ENCODE peak calls at places on chromosomes 3 and 15, in ten cellular contexts. One of them, this sample, is unnamed.

GRCh38 chr3:46976326-46977190 is at the start of gene CCDC12:
- DNase-seq in cardiac septum: peak
- DNase-seq in EL: peak
- DNase-seq in MV-4-11: peak
- DNase-seq in BJ: peak
- DNase-seq in thoracic aorta: peak
- DNase-seq in nephron progenitor cell: peak
- DNase-seq in OCI-LY7: peak
- DNase-seq in hypothalamus: peak
- DNase-seq in NCI-H748 treated with DMSO at 0.1 percent for 48 hours: peak
- DNase-seq in this sample: peak

GRCh38 chr3:63048365-63048764 is 173.1 kb upstream of the CADPS start:
- DNase-seq in cardiac septum: no peak
- DNase-seq in hypothalamus: no peak
- DNase-seq in NCI-H748 treated with DMSO at 0.1 percent for 48 hours: no peak
- DNase-seq in MV-4-11: no peak
- DNase-seq in EL: no peak
- DNase-seq in BJ: no peak
- DNase-seq in nephron progenitor cell: no peak
- DNase-seq in thoracic aorta: no peak
- DNase-seq in OCI-LY7: no peak
- DNase-seq in this sample: no peak

GRCh38 chr15:67741313-67741712 is 84.0 kb upstream of the SKOR1 start:
- DNase-seq in NCI-H748 treated with DMSO at 0.1 percent for 48 hours: no peak
- DNase-seq in OCI-LY7: no peak
- DNase-seq in hypothalamus: no peak
- DNase-seq in EL: peak
- DNase-seq in BJ: no peak
- DNase-seq in cardiac septum: no peak
- DNase-seq in thoracic aorta: no peak
- DNase-seq in nephron progenitor cell: no peak
- DNase-seq in MV-4-11: peak
- DNase-seq in this sample: no peak

GRCh38 chr3:127747751-127748521 is 74.4 kb downstream of the MGLL start:
- DNase-seq in MV-4-11: no peak
- DNase-seq in thoracic aorta: peak
- DNase-seq in OCI-LY7: no peak
- DNase-seq in BJ: peak
- DNase-seq in EL: peak
- DNase-seq in NCI-H748 treated with DMSO at 0.1 percent for 48 hours: no peak
- DNase-seq in cardiac septum: peak
- DNase-seq in nephron progenitor cell: no peak
- DNase-seq in hypothalamus: no peak
- DNase-seq in this sample: peak

GRCh38 chr3:187747506-187747905 is 2.2 kb upstream of the BCL6 start:
- DNase-seq in OCI-LY7: peak
- DNase-seq in cardiac septum: no peak
- DNase-seq in nephron progenitor cell: no peak
- DNase-seq in hypothalamus: no peak
- DNase-seq in EL: no peak
- DNase-seq in NCI-H748 treated with DMSO at 0.1 percent for 48 hours: no peak
- DNase-seq in thoracic aorta: no peak
- DNase-seq in BJ: no peak
- DNase-seq in MV-4-11: no peak
- DNase-seq in this sample: no peak

GRCh38 chr3:151931171-151931570 is 57.7 kb downstream of the SUCNR1 start:
- DNase-seq in hypothalamus: no peak
- DNase-seq in EL: no peak
- DNase-seq in nephron progenitor cell: no peak
- DNase-seq in thoracic aorta: no peak
- DNase-seq in NCI-H748 treated with DMSO at 0.1 percent for 48 hours: no peak
- DNase-seq in cardiac septum: no peak
- DNase-seq in BJ: no peak
- DNase-seq in OCI-LY7: no peak
- DNase-seq in MV-4-11: no peak
- DNase-seq in this sample: no peak

GRCh38 chr15:33500432-33500831 is 189.7 kb downstream of the RYR3 start:
- DNase-seq in EL: no peak
- DNase-seq in NCI-H748 treated with DMSO at 0.1 percent for 48 hours: peak
- DNase-seq in hypothalamus: no peak
- DNase-seq in BJ: no peak
- DNase-seq in OCI-LY7: no peak
- DNase-seq in thoracic aorta: no peak
- DNase-seq in nephron progenitor cell: no peak
- DNase-seq in MV-4-11: no peak
- DNase-seq in cardiac septum: no peak
- DNase-seq in this sample: peak

GRCh38 chr3:176428552-176428951 is 768.7 kb downstream of the TBL1XR1 start:
- DNase-seq in NCI-H748 treated with DMSO at 0.1 percent for 48 hours: no peak
- DNase-seq in nephron progenitor cell: no peak
- DNase-seq in hypothalamus: no peak
- DNase-seq in thoracic aorta: no peak
- DNase-seq in EL: no peak
- DNase-seq in MV-4-11: no peak
- DNase-seq in OCI-LY7: no peak
- DNase-seq in cardiac septum: no peak
- DNase-seq in BJ: no peak
- DNase-seq in this sample: no peak

GRCh38 chr3:111751961-111752360 is 107.1 kb upstream of the PHLDB2 start:
- DNase-seq in hypothalamus: no peak
- DNase-seq in cardiac septum: no peak
- DNase-seq in EL: peak
- DNase-seq in thoracic aorta: no peak
- DNase-seq in nephron progenitor cell: no peak
- DNase-seq in BJ: no peak
- DNase-seq in MV-4-11: peak
- DNase-seq in NCI-H748 treated with DMSO at 0.1 percent for 48 hours: no peak
- DNase-seq in OCI-LY7: no peak
- DNase-seq in this sample: no peak

GRCh38 chr3:43497905-43498365 is 123.9 kb downstream of the ANO10 start:
- DNase-seq in cardiac septum: no peak
- DNase-seq in BJ: no peak
- DNase-seq in thoracic aorta: no peak
- DNase-seq in hypothalamus: no peak
- DNase-seq in OCI-LY7: no peak
- DNase-seq in EL: peak
- DNase-seq in NCI-H748 treated with DMSO at 0.1 percent for 48 hours: no peak
- DNase-seq in nephron progenitor cell: no peak
- DNase-seq in MV-4-11: no peak
- DNase-seq in this sample: no peak

GRCh38 chr3:11096266-11097135 is 57.8 kb upstream of the HRH1 start:
- DNase-seq in hypothalamus: peak
- DNase-seq in cardiac septum: peak
- DNase-seq in MV-4-11: peak
- DNase-seq in BJ: peak
- DNase-seq in thoracic aorta: peak
- DNase-seq in NCI-H748 treated with DMSO at 0.1 percent for 48 hours: no peak
- DNase-seq in nephron progenitor cell: peak
- DNase-seq in EL: peak
- DNase-seq in OCI-LY7: no peak
- DNase-seq in this sample: no peak

GRCh38 chr15:45919806-45920205 is 285.0 kb downstream of the SQOR start:
- DNase-seq in OCI-LY7: no peak
- DNase-seq in BJ: peak
- DNase-seq in hypothalamus: no peak
- DNase-seq in nephron progenitor cell: no peak
- DNase-seq in thoracic aorta: no peak
- DNase-seq in cardiac septum: no peak
- DNase-seq in MV-4-11: no peak
- DNase-seq in NCI-H748 treated with DMSO at 0.1 percent for 48 hours: no peak
- DNase-seq in EL: peak
- DNase-seq in this sample: no peak

GRCh38 chr15:76203766-76204557 is 107.3 kb downstream of the ETFA start:
- DNase-seq in BJ: no peak
- DNase-seq in thoracic aorta: no peak
- DNase-seq in MV-4-11: no peak
- DNase-seq in nephron progenitor cell: no peak
- DNase-seq in NCI-H748 treated with DMSO at 0.1 percent for 48 hours: no peak
- DNase-seq in cardiac septum: no peak
- DNase-seq in EL: no peak
- DNase-seq in OCI-LY7: no peak
- DNase-seq in hypothalamus: no peak
- DNase-seq in this sample: no peak

This sample was measured in DMS153.